ENCODE peak calls at places on chromosomes 7 and 10, in nine cellular contexts. X, G, L, A, Q, Y, O, E and W are unnamed samples.

GRCh38 chr10:44962870-44963738 is 3.5 kb downstream of the RASSF4 start:
- DNase-seq in Y (no peak), X (no peak), L (peak), Q (peak), E (no peak), O (no peak), G (no peak), A (no peak), W (no peak)

GRCh38 chr7:105678811-105679495 is 97.7 kb upstream of the EFCAB10 start:
- DNase-seq in E (peak), O (no peak), A (no peak), X (peak), G (peak), Y (no peak), L (peak), Q (peak), W (peak)

GRCh38 chr7:159026271-159027047 is 118.2 kb downstream of the VIPR2 start:
- DNase-seq in O (no peak), Q (peak), A (peak), G (no peak), X (no peak), L (no peak), E (no peak), Y (no peak), W (no peak)

GRCh38 chr10:132960651-132961419 is 18.5 kb upstream of the CFAP46 start:
- DNase-seq in X (no peak), O (no peak), G (no peak), Y (no peak), E (no peak), L (peak), Q (no peak), A (no peak), W (no peak)

GRCh38 chr7:47587389-47587788 is 5.5 kb upstream of the TNS3 start:
- DNase-seq in Y (no peak), A (no peak), Q (no peak), O (no peak), X (no peak), E (no peak), L (no peak), G (peak), W (no peak)

GRCh38 chr7:122845286-122845685 is 41.0 kb downstream of the CADPS2 start:
- DNase-seq in Q (no peak), A (no peak), Y (no peak), X (no peak), E (no peak), G (no peak), O (no peak), L (no peak), W (no peak)

GRCh38 chr10:89147256-89147655 is 59.9 kb downstream of the CH25H start:
- DNase-seq in Q (no peak), A (peak), G (peak), O (peak), Y (no peak), L (no peak), E (peak), X (peak), W (peak)

GRCh38 chr7:123782071-123782798 is 33.4 kb upstream of the WASL start:
- DNase-seq in A (no peak), O (no peak), L (no peak), Q (no peak), G (no peak), X (no peak), Y (no peak), E (peak), W (peak)

GRCh38 chr7:48299580-48300169 is 128.4 kb downstream of the ABCA13 start:
- DNase-seq in E (peak), X (peak), O (peak), Y (peak), G (peak), A (peak), L (no peak), Q (no peak), W (peak)

GRCh38 chr10:52484426-52485065 is 170.5 kb downstream of the DKK1 start:
- DNase-seq in Q (no peak), A (no peak), E (no peak), L (no peak), O (no peak), Y (no peak), G (peak), X (no peak), W (no peak)

GRCh38 chr7:28647076-28647421 is 234.7 kb downstream of the CREB5 start:
- DNase-seq in O (no peak), A (no peak), X (no peak), Q (no peak), G (no peak), E (no peak), Y (no peak), L (no peak), W (no peak)

GRCh38 chr7:131459256-131459655 is 97.2 kb downstream of the PODXL start:
- DNase-seq in Q (no peak), O (no peak), X (peak), E (no peak), L (no peak), Y (no peak), A (no peak), G (no peak), W (no peak)

GRCh38 chr7:92461027-92462003 is 14.0 kb downstream of the GATAD1 start:
- DNase-seq in Y (peak), O (peak), X (peak), E (peak), A (peak), Q (no peak), L (no peak), G (peak), W (peak)

GRCh38 chr7:34756025-34756437 is 98.0 kb downstream of the NPSR1 start:
- DNase-seq in Q (no peak), X (no peak), A (no peak), Y (no peak), E (no peak), L (no peak), O (no peak), G (no peak), W (no peak)

GRCh38 chr10:10118131-10118530 is 899.5 kb upstream of the CELF2 start:
- DNase-seq in E (no peak), A (no peak), Q (no peak), X (no peak), L (no peak), G (no peak), O (no peak), Y (no peak), W (no peak)

GRCh38 chr7:30929686-30930085 is 18.0 kb downstream of the AQP1 start:
- DNase-seq in Q (no peak), X (no peak), G (no peak), A (no peak), L (no peak), Y (no peak), O (no peak), E (no peak), W (no peak)

GRCh38 chr10:70920519-70920918 is 32.2 kb upstream of the PCBD1 start:
- DNase-seq in Y (no peak), A (no peak), O (no peak), L (peak), G (no peak), Q (no peak), E (no peak), X (no peak), W (no peak)

GRCh38 chr7:133081119-133081604 is 728 bp downstream of the CHCHD3 start:
- DNase-seq in O (no peak), X (no peak), Y (peak), E (peak), Q (no peak), A (no peak), G (peak), L (peak), W (peak)

GRCh38 chr7:43694399-43694748 is 34.9 kb downstream of the COA1 start:
- DNase-seq in X (peak), L (no peak), Q (no peak), A (peak), E (peak), G (peak), Y (no peak), O (peak), W (peak)

GRCh38 chr7:110804501-110804900 is 286.4 kb upstream of the LRRN3 start:
- DNase-seq in Q (no peak), G (no peak), O (no peak), A (no peak), Y (no peak), E (no peak), X (no peak), L (no peak), W (no peak)

GRCh38 chr7:138980575-138981285 is 459 bp downstream of the KIAA1549 start:
- DNase-seq in L (no peak), E (no peak), X (no peak), Q (no peak), Y (peak), A (peak), G (peak), O (no peak), W (peak)

GRCh38 chr7:138979226-138979979 is 1.8 kb downstream of the KIAA1549 start:
- DNase-seq in G (peak), E (peak), X (peak), O (no peak), Q (no peak), L (no peak), Y (no peak), A (no peak), W (peak)

GRCh38 chr7:138979988-138980574 is 1.1 kb downstream of the KIAA1549 start:
- DNase-seq in A (peak), E (no peak), O (no peak), Y (peak), X (no peak), G (peak), Q (no peak), L (no peak), W (peak)

GRCh38 chr7:138981332-138982203 is at the start of gene KIAA1549:
- DNase-seq in Y (peak), A (peak), O (peak), Q (no peak), E (peak), X (peak), G (peak), L (peak), W (peak)

GRCh38 chr7:138982204-138982623 is 1.0 kb upstream of the KIAA1549 start:
- DNase-seq in G (peak), L (no peak), Y (no peak), E (peak), A (no peak), X (no peak), O (no peak), Q (no peak), W (peak)
- H3K4me3 ChIP-seq in G (no peak), L (peak), Y (peak), E (peak), A (peak), X (peak), O (peak), Q (peak), W (no peak)

DNA sequence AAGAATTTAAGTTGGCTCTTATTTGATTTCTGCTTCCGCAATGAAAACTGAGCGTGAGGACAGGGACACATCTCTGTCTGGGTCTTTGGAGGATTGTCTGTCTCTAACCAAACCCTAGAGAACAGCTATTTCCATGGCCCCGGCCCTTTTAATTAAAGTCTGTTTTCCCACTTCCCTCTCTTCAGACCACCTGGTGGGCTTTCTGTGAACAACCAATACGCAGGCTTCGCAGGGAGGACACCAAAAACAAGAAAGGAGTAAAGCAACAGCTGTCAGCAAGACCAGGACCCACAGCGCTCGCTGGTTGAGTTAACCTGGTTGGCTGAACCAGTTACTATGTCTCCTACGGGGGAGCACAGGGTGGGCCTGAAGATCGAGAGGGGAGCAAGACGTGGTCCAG is 217.1 kb upstream of the FRMD4A start:
- DNase-seq in Q (peak), Y (no peak), X (no peak), L (no peak), A (no peak), E (no peak), G (no peak), O (no peak), W (no peak)
- TF ChIP-seq CTCF in Q (no peak), Y (peak), X (no peak), L (no peak), A (peak), E (peak), G (peak), O (peak), W (no peak)

DNA sequence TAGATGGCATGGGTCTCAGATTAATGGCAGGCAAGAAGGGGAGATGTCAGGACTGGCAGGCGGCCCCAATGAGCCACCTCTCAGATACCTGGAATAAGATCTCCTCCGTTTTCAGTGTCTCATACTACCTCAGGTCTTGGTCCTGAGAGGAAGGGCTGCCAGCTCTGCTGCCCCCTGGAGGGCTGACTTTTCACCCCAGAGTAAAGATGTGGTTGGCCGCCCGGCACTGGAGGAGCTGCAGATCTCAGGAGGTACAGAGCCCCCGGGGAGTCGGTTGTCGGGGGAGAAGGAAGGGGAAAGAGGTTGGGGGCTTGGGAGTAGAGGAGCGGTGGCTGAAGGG is 642 bp upstream of the COL13A1 start:
- DNase-seq in L (peak), E (peak), A (peak), X (peak), Q (peak), O (peak), Y (peak), G (peak), W (peak)
- H3K4me3 ChIP-seq in L (no peak), E (peak), A (peak), X (peak), Q (peak), O (peak), Y (peak), G (peak), W (peak)

DNA sequence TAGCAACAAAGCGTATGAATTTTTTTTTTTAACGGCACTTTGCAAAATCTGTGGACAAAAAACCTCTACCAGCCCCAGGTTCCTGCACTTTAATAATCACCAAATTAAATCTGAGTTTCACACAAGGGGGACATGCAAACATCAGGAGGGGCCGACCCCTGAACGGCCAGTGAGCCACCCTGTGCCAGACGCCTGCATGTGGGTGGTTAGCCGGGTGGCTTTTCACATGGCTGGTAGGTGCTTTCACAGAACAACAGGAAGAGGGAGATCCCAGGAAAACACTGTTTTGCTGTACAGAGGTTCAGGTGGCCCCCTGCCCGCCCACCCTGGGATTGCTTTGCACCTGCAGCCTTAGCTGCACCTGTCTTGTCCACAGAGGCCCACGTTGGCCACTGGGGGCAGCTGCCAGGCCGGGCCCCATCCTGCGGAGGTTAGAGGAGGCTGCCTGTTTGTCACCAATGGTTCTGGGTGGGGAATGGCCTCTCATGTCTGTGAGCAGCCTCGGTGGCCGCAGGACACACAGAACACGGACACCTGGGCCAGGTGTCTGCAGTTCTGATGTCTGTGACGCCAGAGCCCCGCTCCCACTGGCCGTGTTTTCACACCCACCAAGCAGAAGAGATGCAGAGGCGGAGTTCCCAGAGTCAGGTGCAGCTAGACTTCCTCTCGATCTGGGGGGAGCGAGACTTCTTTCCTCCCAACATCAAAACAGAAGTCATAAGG is 107.7 kb downstream of the FAM53B start:
- DNase-seq in O (no peak), Q (no peak), A (no peak), E (no peak), X (no peak), G (no peak), L (no peak), Y (no peak), W (no peak)
- TF ChIP-seq CTCF in O (no peak), Q (no peak), A (no peak), E (no peak), X (no peak), G (no peak), L (no peak), Y (no peak), W (no peak)

DNA sequence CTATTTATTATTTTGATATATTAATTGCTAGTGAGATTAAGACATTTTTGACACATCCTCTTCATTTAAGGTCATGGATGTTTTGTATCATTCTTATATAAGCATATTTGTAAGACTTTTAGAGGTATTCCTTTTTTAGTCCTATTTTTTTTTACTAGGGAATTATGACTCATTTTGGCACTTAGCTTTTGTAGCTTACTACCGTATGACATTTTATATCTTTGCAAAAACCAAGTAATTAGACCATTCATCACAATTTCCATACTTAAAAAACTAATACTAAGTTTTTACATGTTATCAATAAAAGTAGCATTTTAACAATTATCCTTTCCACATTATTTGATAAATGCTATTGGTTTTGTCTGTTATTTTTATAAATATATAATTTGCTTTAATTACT is 41.6 kb downstream of the BMPR1A start:
- DNase-seq in Y (no peak), L (no peak), G (peak), E (no peak), Q (no peak), A (peak), X (no peak), O (no peak), W (peak)
- H3K4me3 ChIP-seq in Y (no peak), L (no peak), G (no peak), E (no peak), Q (no peak), A (no peak), X (no peak), O (no peak), W (no peak)

DNA sequence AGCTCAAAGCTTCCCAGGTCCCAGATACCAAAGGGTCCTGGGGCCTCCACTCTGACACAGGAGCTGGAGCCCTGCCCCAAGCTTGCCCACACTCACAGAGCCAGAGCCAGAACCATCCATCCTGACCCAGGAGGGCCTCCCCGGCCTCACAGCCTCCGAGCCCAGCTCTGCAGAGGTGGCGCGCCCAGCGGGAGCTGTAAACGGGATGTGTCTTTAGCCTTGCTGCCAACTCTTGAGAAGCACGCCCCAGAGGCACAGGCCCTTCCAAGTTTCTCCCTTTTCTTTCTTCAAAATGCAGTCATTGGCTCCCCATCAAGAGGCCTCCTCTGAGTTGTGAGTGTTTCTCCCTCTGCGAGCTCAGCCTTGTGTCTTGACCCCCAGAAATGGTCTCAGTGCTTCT is 75.0 kb downstream of the PDGFA start:
- DNase-seq in O (no peak), X (no peak), L (no peak), Q (no peak), A (no peak), G (peak), Y (no peak), E (no peak), W (no peak)
- TF ChIP-seq CTCF in O (no peak), X (no peak), L (no peak), Q (no peak), A (no peak), G (no peak), Y (no peak), E (no peak), W (no peak)

DNA sequence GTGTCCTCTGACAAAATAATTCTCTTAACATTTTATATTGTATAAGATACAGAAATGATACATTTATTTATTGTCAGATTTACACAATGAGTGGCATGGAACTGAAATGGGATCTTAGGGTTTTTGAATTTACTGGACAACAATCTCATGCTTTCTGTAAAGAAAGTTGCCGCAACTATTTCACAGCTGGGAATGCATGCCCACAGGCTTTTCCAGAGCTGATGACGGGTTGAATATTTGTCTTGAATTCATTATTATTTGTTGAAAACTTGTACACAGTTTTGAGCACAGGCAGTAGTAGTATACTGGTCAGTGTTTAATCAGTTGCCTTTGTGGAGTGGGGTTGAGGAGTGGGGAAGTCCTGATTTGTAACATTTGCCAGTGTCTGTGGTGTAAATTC is 20.5 kb upstream of the MRC1 start:
- DNase-seq in Y (no peak), L (no peak), A (no peak), O (no peak), X (no peak), Q (no peak), G (no peak), E (no peak), W (no peak)
- H3K4me3 ChIP-seq in Y (no peak), L (no peak), A (no peak), O (no peak), X (no peak), Q (no peak), G (no peak), E (no peak), W (no peak)

GRCh38 chr7:157941210-157941609 is 604.4 kb downstream of the DNAJB6 start:
- DNase-seq in X (no peak), O (no peak), A (no peak), E (no peak), Y (no peak), Q (no peak), G (no peak), L (no peak), W (no peak)
- TF ChIP-seq CTCF in X (no peak), O (no peak), A (no peak), E (no peak), Y (no peak), Q (no peak), G (no peak), L (no peak), W (no peak)